ENCODE peak calls at places on chromosomes 16 and 17, in five cellular contexts. X, I, B, P and V are unnamed samples.

GRCh38 chr17:70588003-70588402 is 418.7 kb downstream of the KCNJ2 start:
- DNase-seq in P (no peak), I (no peak), X (no peak), B (no peak), V (no peak)

GRCh38 chr17:62303476-62303875 is 76.9 kb upstream of the EFCAB3 start:
- DNase-seq in B (no peak), I (no peak), P (no peak), X (no peak), V (no peak)

GRCh38 chr17:3657874-3658783 is 10.2 kb downstream of the TAX1BP3 start:
- DNase-seq in I (no peak), B (no peak), X (no peak), P (no peak), V (no peak)

GRCh38 chr16:53100889-53101288 is 46.1 kb downstream of the CHD9 start:
- DNase-seq in X (no peak), B (no peak), P (no peak), I (no peak), V (no peak)

GRCh38 chr17:49557204-49558024 is 18.3 kb upstream of the NXPH3 start:
- DNase-seq in P (peak; percentile 34), X (peak; percentile 70), B (no peak), I (peak; percentile 56), V (peak; percentile 89)

GRCh38 chr17:77494664-77495435 is 354.1 kb downstream of the SEC14L1 start:
- DNase-seq in I (peak; percentile 83), X (peak; percentile 77), B (peak; percentile 70), P (peak; percentile 89), V (peak; percentile 80)

GRCh38 chr16:84288902-84289301 is 5.8 kb upstream of the WFDC1 start:
- DNase-seq in P (peak; percentile 6), X (no peak), I (no peak), B (no peak), V (no peak)

GRCh38 chr17:72187544-72187943 is 66.7 kb downstream of the SOX9 start:
- DNase-seq in P (peak; percentile 81), B (no peak), I (no peak), X (no peak), V (no peak)

GRCh38 chr16:86101912-86102187 is 202.9 kb downstream of the IRF8 start:
- DNase-seq in I (no peak), X (no peak), B (no peak), P (no peak), V (no peak)

GRCh38 chr17:67293251-67294203 is 48.5 kb upstream of the HELZ start:
- DNase-seq in I (peak; percentile 83), X (peak; percentile 70), P (peak; percentile 81), B (peak; percentile 69), V (peak; percentile 30)

GRCh38 chr17:56973520-56973919 is 4.4 kb upstream of the SCPEP1 start:
- DNase-seq in X (no peak), B (no peak), I (no peak), P (no peak), V (no peak)

GRCh38 chr17:77499699-77500435 is 359.1 kb downstream of the SEC14L1 start:
- DNase-seq in X (no peak), P (no peak), I (no peak), B (no peak), V (no peak)

GRCh38 chr16:2803545-2804195 is 5.4 kb downstream of the PRSS41 start:
- DNase-seq in B (no peak), X (no peak), P (no peak), I (no peak), V (no peak)

GRCh38 chr17:66673668-66674276 is 161.1 kb upstream of the CACNG5 start:
- DNase-seq in I (peak; percentile 51), B (peak; percentile 85), P (no peak), X (peak; percentile 75), V (peak; percentile 65)

GRCh38 chr16:78606572-78606971 is 507.1 kb downstream of the WWOX start:
- DNase-seq in P (no peak), I (no peak), B (no peak), X (no peak), V (no peak)

GRCh38 chr16:72787519-72788268 is 260.2 kb downstream of the ZFHX3 start:
- DNase-seq in B (peak; percentile 49), I (peak; percentile 83), X (peak; percentile 93), P (peak; percentile 75), V (peak; percentile 7)

GRCh38 chr16:86038923-86039310 is 140.0 kb downstream of the IRF8 start:
- DNase-seq in B (no peak), I (peak; percentile 55), P (no peak), X (no peak), V (no peak)

GRCh38 chr17:28511858-28512461 is 5.8 kb downstream of the FOXN1 start:
- DNase-seq in P (no peak), B (no peak), I (no peak), X (no peak), V (no peak)

GRCh38 chr16:27205436-27206065 is 2.2 kb downstream of the KDM8 start:
- DNase-seq in X (no peak), B (no peak), P (no peak), I (no peak), V (no peak)

GRCh38 chr16:57480127-57480753 is 6.1 kb downstream of the DOK4 start:
- DNase-seq in I (no peak), B (no peak), P (peak; percentile 79), X (peak; percentile 90), V (no peak)

GRCh38 chr16:2027024-2028010 is 615 bp downstream of the NHERF2 start:
- DNase-seq in I (no peak), X (no peak), P (no peak), B (no peak), V (peak; percentile 68)

GRCh38 chr16:72971370-72971769 is 76.6 kb downstream of the ZFHX3 start:
- DNase-seq in B (no peak), P (no peak), X (no peak), I (no peak), V (no peak)

GRCh38 chr16:49075709-49076108 is 205.9 kb downstream of the CBLN1 start:
- DNase-seq in I (no peak), P (no peak), X (no peak), B (no peak), V (no peak)

GRCh38 chr17:40022497-40022896 is 7.3 kb downstream of the CSF3 start:
- DNase-seq in I (no peak), X (no peak), P (no peak), B (no peak), V (no peak)

GRCh38 chr16:4762205-4762604 is 4.8 kb downstream of the ZNF500 start:
- DNase-seq in I (no peak), B (no peak), P (no peak), X (no peak), V (no peak)

GRCh38 chr16:81278526-81278925 is 36.2 kb upstream of the GAN start:
- DNase-seq in I (no peak), P (no peak), B (no peak), X (no peak), V (no peak)

GRCh38 chr16:69848635-69849545 is 86.8 kb downstream of the WWP2 start:
- DNase-seq in X (peak; percentile 22), P (peak; percentile 91), B (no peak), I (no peak), V (peak; percentile 89)

GRCh38 chr17:16474012-16474725 is 17.8 kb downstream of the LRRC75A start:
- DNase-seq in I (no peak), X (no peak), P (no peak), B (no peak), V (no peak)

GRCh38 chr17:55763856-55764255 is 13.0 kb downstream of the PCTP start:
- DNase-seq in X (no peak), B (no peak), P (no peak), I (no peak), V (no peak)

GRCh38 chr17:8857919-8858318 is 9.6 kb downstream of the PIK3R6 start:
- DNase-seq in P (no peak), I (peak; percentile 83), X (no peak), B (no peak), V (no peak)

GRCh38 chr17:3985800-3986199 is 21.6 kb upstream of the ATP2A3 start:
- DNase-seq in X (no peak), I (no peak), P (no peak), B (no peak), V (no peak)

GRCh38 chr16:29850998-29851397 is 12.0 kb downstream of the CDIPT start:
- DNase-seq in P (no peak), B (no peak), X (no peak), I (no peak), V (no peak)

GRCh38 chr17:76265624-76266243 is 586 bp downstream of the UBALD2 start:
- DNase-seq in B (peak; percentile 73), I (peak; percentile 75), P (peak; percentile 86), X (peak; percentile 57), V (peak; percentile 36)

GRCh38 chr17:41002814-41003213 is 3.1 kb upstream of the KRTAP3-2 start:
- DNase-seq in X (no peak), I (no peak), P (no peak), B (no peak), V (no peak)

GRCh38 chr16:8094696-8095095 is 495.6 kb downstream of the TMEM114 start:
- DNase-seq in B (no peak), X (no peak), I (no peak), P (no peak), V (no peak)

GRCh38 chr17:43543300-43543699 is 2.8 kb downstream of the ETV4 start:
- DNase-seq in I (no peak), B (no peak), P (no peak), X (no peak), V (no peak)

GRCh38 chr16:1049113-1049975 is 23.2 kb upstream of the SSTR5 start:
- DNase-seq in I (no peak), P (no peak), B (no peak), X (no peak), V (no peak)

GRCh38 chr16:48963901-48964615 is 317.6 kb downstream of the CBLN1 start:
- DNase-seq in P (no peak), X (peak; percentile 97), I (no peak), B (no peak), V (no peak)

GRCh38 chr17:27379863-27380533 is 76.2 kb upstream of the KSR1 start:
- DNase-seq in X (peak; percentile 45), B (no peak), P (peak; percentile 87), I (no peak), V (peak; percentile 61)